ENCODE peak calls at places on chromosome 2, in five cellular contexts. E is NCI-H1092, F is T-helper 2 cell, L is NCI-H69, A is amniotic stem cell. B is an unnamed sample.
A peak's percentile ranks its signal among the peaks of the same experiment; 100 is the strongest.

GRCh38 chr2:17610521-17610920 is 70.0 kb downstream of the VSNL1 start:
- DNase-seq in E (no peak), F (no peak), L (no peak), A (no peak), B (no peak)

GRCh38 chr2:64943387-64944150 is 45.6 kb upstream of the SLC1A4 start:
- DNase-seq in E (no peak), F (no peak), L (no peak), A (peak; percentile 16), B (no peak)

GRCh38 chr2:71607490-71607889 is 154.1 kb downstream of the DYSF start:
- DNase-seq in E (no peak), F (no peak), L (no peak), A (no peak), B (no peak)

GRCh38 chr2:9142551-9143263 is 63.9 kb upstream of the ASAP2 start:
- DNase-seq in E (no peak), F (peak; percentile 66), L (peak; percentile 63), A (peak; percentile 68), B (peak; percentile 89)

GRCh38 chr2:121019073-121019472 is 265.9 kb downstream of the TFCP2L1 start:
- DNase-seq in E (no peak), F (no peak), L (peak; percentile 14), A (no peak), B (no peak)

GRCh38 chr2:144374163-144374661 is 145.7 kb downstream of the ZEB2 start:
- DNase-seq in E (no peak), F (peak; percentile 87), L (no peak), A (no peak), B (no peak)

GRCh38 chr2:28952806-28953190 is 28.3 kb upstream of the TOGARAM2 start:
- DNase-seq in E (no peak), F (peak; percentile 15), L (peak; percentile 21), A (no peak), B (no peak)

GRCh38 chr2:233422050-233422639 is 67.9 kb downstream of the DGKD start:
- DNase-seq in E (no peak), F (peak; percentile 95), L (peak; percentile 26), A (no peak), B (peak; percentile 51)

GRCh38 chr2:68791914-68792313 is 57.3 kb downstream of the ARHGAP25 start:
- DNase-seq in E (no peak), F (no peak), L (no peak), A (no peak), B (no peak)

GRCh38 chr2:46942891-46943626 is 27.5 kb upstream of the MCFD2 start:
- DNase-seq in E (no peak), F (peak; percentile 19), L (no peak), A (no peak), B (no peak)

GRCh38 chr2:77443076-77443475 is 79.1 kb downstream of the LRRTM4 start:
- DNase-seq in E (no peak), F (no peak), L (no peak), A (no peak), B (no peak)

GRCh38 chr2:238720232-238720672 is 127.6 kb upstream of the TWIST2 start:
- DNase-seq in E (peak; percentile 2), F (peak; percentile 37), L (peak; percentile 29), A (no peak), B (peak; percentile 79)

GRCh38 chr2:40606862-40607261 is 155.0 kb upstream of the SLC8A1 start:
- DNase-seq in E (no peak), F (no peak), L (no peak), A (no peak), B (no peak)

GRCh38 chr2:24111407-24111861 is 11.7 kb downstream of the PFN4 start:
- DNase-seq in E (no peak), F (no peak), L (no peak), A (no peak), B (peak; percentile 11)

GRCh38 chr2:219350215-219350937 is 17.8 kb upstream of the RESP18 start:
- DNase-seq in E (no peak), F (no peak), L (no peak), A (peak; percentile 38), B (no peak)

GRCh38 chr2:230205034-230205433 is 14.8 kb downstream of the SP110 start:
- DNase-seq in E (no peak), F (no peak), L (no peak), A (no peak), B (no peak)

GRCh38 chr2:63058149-63058741 is 7.6 kb downstream of the OTX1 start:
- DNase-seq in E (no peak), F (no peak), L (no peak), A (no peak), B (no peak)

GRCh38 chr2:45343618-45344017 is 267.4 kb downstream of the SRBD1 start:
- DNase-seq in E (no peak), F (no peak), L (peak; percentile 34), A (no peak), B (no peak)

GRCh38 chr2:73243884-73244570 is 9.9 kb downstream of the CCT7 start:
- DNase-seq in E (no peak), F (peak; percentile 30), L (peak; percentile 91), A (peak; percentile 24), B (no peak)

GRCh38 chr2:13682878-13683277 is 949.6 kb upstream of the LRATD1 start:
- DNase-seq in E (no peak), F (no peak), L (peak; percentile 51), A (peak; percentile 66), B (no peak)

GRCh38 chr2:122627388-122627787 is 871.9 kb downstream of the TSN start:
- DNase-seq in E (no peak), F (no peak), L (no peak), A (no peak), B (no peak)

GRCh38 chr2:105272176-105272575 is 30.6 kb downstream of the GPR45 start:
- DNase-seq in E (no peak), F (no peak), L (no peak), A (no peak), B (no peak)

GRCh38 chr2:222976521-222977076 is 75.4 kb upstream of the KCNE4 start:
- DNase-seq in E (no peak), F (no peak), L (no peak), A (no peak), B (no peak)

GRCh38 chr2:65228249-65228750 is 669 bp downstream of the ACTR2 start:
- DNase-seq in E (no peak), F (peak; percentile 84), L (peak; percentile 54), A (no peak), B (peak; percentile 27)

GRCh38 chr2:183474912-183475695 is 350.9 kb downstream of the NUP35 start:
- DNase-seq in E (no peak), F (no peak), L (no peak), A (no peak), B (no peak)

GRCh38 chr2:105796131-105796638 is 51.5 kb downstream of the NCK2 start:
- DNase-seq in E (peak; percentile 56), F (peak; percentile 89), L (peak; percentile 9), A (no peak), B (no peak)

GRCh38 chr2:97770450-97770849 is 57.1 kb downstream of the ZAP70 start:
- DNase-seq in E (no peak), F (no peak), L (no peak), A (no peak), B (no peak)

GRCh38 chr2:202376460-202377307 is 557 bp downstream of the BMPR2 start:
- DNase-seq in E (no peak), F (peak; percentile 61), L (peak; percentile 70), A (no peak), B (peak; percentile 29)

GRCh38 chr2:16475581-16475980 is 190.1 kb downstream of the CYRIA start:
- DNase-seq in E (no peak), F (no peak), L (no peak), A (no peak), B (no peak)

GRCh38 chr2:80968450-80968849 is 663.9 kb upstream of the LRRTM1 start:
- DNase-seq in E (no peak), F (no peak), L (peak; percentile 2), A (no peak), B (no peak)

GRCh38 chr2:187976667-187977333 is 314.9 kb upstream of the GULP1 start:
- DNase-seq in E (no peak), F (no peak), L (peak; percentile 6), A (no peak), B (no peak)

GRCh38 chr2:217248312-217248935 is 388.6 kb upstream of the TNP1 start:
- DNase-seq in E (peak; percentile 73), F (no peak), L (peak; percentile 41), A (no peak), B (no peak)

GRCh38 chr2:102235042-102235473 is 48.2 kb downstream of the IL1RL2 start:
- DNase-seq in E (no peak), F (peak; percentile 22), L (no peak), A (no peak), B (no peak)

GRCh38 chr2:189265696-189266320 is 86.2 kb upstream of the COL5A2 start:
- DNase-seq in E (no peak), F (no peak), L (no peak), A (no peak), B (no peak)

GRCh38 chr2:71240794-71241193 is 13.9 kb upstream of the PAIP2B start:
- DNase-seq in E (no peak), F (no peak), L (no peak), A (no peak), B (no peak)

GRCh38 chr2:15942711-15943345 is 2.5 kb downstream of the MYCN start:
- DNase-seq in E (no peak), F (no peak), L (peak; percentile 100), A (no peak), B (no peak)

GRCh38 chr2:154455201-154455600 is 243.3 kb upstream of the KCNJ3 start:
- DNase-seq in E (no peak), F (no peak), L (no peak), A (no peak), B (no peak)

GRCh38 chr2:234881413-234882241 is 70.2 kb upstream of the SH3BP4 start:
- DNase-seq in E (no peak), F (peak; percentile 63), L (peak; percentile 86), A (no peak), B (peak; percentile 98)

B was measured in HTR-8/SVneo.